ENCODE peak calls at places on chromosome 16, in eight cellular contexts. N is cardiac muscle cell; M is Right ventricle myocardium superior; I is RWPE1; K is heart right ventricle; P is left kidney; R is effector memory CD8-positive, alpha-beta T cell; J is CD8-positive, alpha-beta T cell. T is an unnamed sample.
A peak's percentile ranks its signal among the peaks of the same experiment; 100 is the strongest.

GRCh38 chr16:53614346-53614745 is 89.3 kb downstream of the RPGRIP1L start:
- DNase-seq in N (no peak), M (no peak), I (no peak), K (no peak), P (no peak), R (no peak), J (no peak), T (no peak)

GRCh38 chr16:2956566-2956956 is 7.5 kb upstream of the KREMEN2 start:
- DNase-seq in N (no peak), M (no peak), I (no peak), K (no peak), P (no peak), R (no peak), J (no peak), T (no peak)

GRCh38 chr16:69830534-69831211 is 68.5 kb downstream of the WWP2 start:
- DNase-seq in N (no peak), M (no peak), I (no peak), K (no peak), P (no peak), R (no peak), J (no peak), T (no peak)

GRCh38 chr16:66295761-66296546 is 70.5 kb upstream of the CDH5 start:
- DNase-seq in N (no peak), M (no peak), I (no peak), K (no peak), P (no peak), R (no peak), J (no peak), T (no peak)

GRCh38 chr16:87127766-87128147 is 189.4 kb downstream of the C16orf95 start:
- DNase-seq in N (no peak), M (no peak), I (no peak), K (no peak), P (no peak), R (no peak), J (no peak), T (no peak)

GRCh38 chr16:50501251-50501650 is 46.9 kb upstream of the NKD1 start:
- DNase-seq in N (no peak), M (no peak), I (no peak), K (no peak), P (no peak), R (no peak), J (no peak), T (no peak)

GRCh38 chr16:61968242-61968978 is 67.8 kb downstream of the CDH8 start:
- DNase-seq in N (peak; percentile 5), M (no peak), I (no peak), K (no peak), P (peak; percentile 1), R (no peak), J (no peak), T (no peak)

GRCh38 chr16:48511071-48511540 is 98.9 kb downstream of the N4BP1 start:
- DNase-seq in N (no peak), M (peak; percentile 6), I (peak; percentile 77), K (no peak), P (no peak), R (no peak), J (no peak), T (no peak)

GRCh38 chr16:11665071-11665491 is 3.2 kb upstream of the SNN start:
- DNase-seq in N (no peak), M (no peak), I (no peak), K (no peak), P (no peak), R (no peak), J (peak; percentile 37), T (no peak)

GRCh38 chr16:76583466-76583865 is 306.3 kb downstream of the CNTNAP4 start:
- DNase-seq in N (peak; percentile 21), M (peak; percentile 42), I (no peak), K (peak; percentile 6), P (peak; percentile 9), R (no peak), J (no peak), T (no peak)

T was measured in HTR-8/SVneo.